ENCODE peak calls at places on chromosomes 1 and 21, in seven cellular contexts. One of them, this sample, is unnamed. For H3K9me3, the result is how much of the 10 kb centered on the place peaks cover.

GRCh38 chr1:179814513-179814838 is 63.1 kb downstream of the TOR1AIP2 start:
- DNase-seq in PC-9: no peak
- DNase-seq in CD4-positive, alpha-beta T cell: no peak
- DNase-seq in aorta: peak
- DNase-seq in upper lobe of right lung: peak
- DNase-seq in lower lobe of right lung: peak
- DNase-seq in uterus: no peak
- DNase-seq in this sample: peak

GRCh38 chr1:77036560-77036959 is 169.3 kb downstream of the ST6GALNAC5 start:
- DNase-seq in PC-9: no peak
- DNase-seq in CD4-positive, alpha-beta T cell: no peak
- DNase-seq in aorta: no peak
- DNase-seq in upper lobe of right lung: no peak
- DNase-seq in lower lobe of right lung: no peak
- DNase-seq in uterus: no peak
- DNase-seq in this sample: no peak

GRCh38 chr1:236289492-236290131 is 7.9 kb upstream of the ERO1B start:
- DNase-seq in PC-9: no peak
- DNase-seq in CD4-positive, alpha-beta T cell: no peak
- DNase-seq in aorta: no peak
- DNase-seq in upper lobe of right lung: no peak
- DNase-seq in lower lobe of right lung: no peak
- DNase-seq in uterus: no peak
- DNase-seq in this sample: no peak

GRCh38 chr1:167661527-167662436 is 31.8 kb downstream of the RCSD1 start:
- DNase-seq in PC-9: no peak
- DNase-seq in CD4-positive, alpha-beta T cell: no peak
- DNase-seq in aorta: no peak
- DNase-seq in upper lobe of right lung: no peak
- DNase-seq in lower lobe of right lung: no peak
- DNase-seq in uterus: no peak
- DNase-seq in this sample: no peak

GRCh38 chr1:212749924-212750535 is 41.5 kb downstream of the NSL1 start:
- DNase-seq in PC-9: peak
- DNase-seq in CD4-positive, alpha-beta T cell: no peak
- DNase-seq in aorta: no peak
- DNase-seq in upper lobe of right lung: no peak
- DNase-seq in lower lobe of right lung: no peak
- DNase-seq in uterus: no peak
- DNase-seq in this sample: no peak

GRCh38 chr1:233097546-233098254 is 147.3 kb downstream of the NTPCR start:
- DNase-seq in PC-9: no peak
- DNase-seq in CD4-positive, alpha-beta T cell: no peak
- DNase-seq in aorta: no peak
- DNase-seq in upper lobe of right lung: no peak
- DNase-seq in lower lobe of right lung: no peak
- DNase-seq in uterus: no peak
- DNase-seq in this sample: no peak

GRCh38 chr1:107326823-107327445 is 186.1 kb downstream of the NTNG1 start:
- DNase-seq in PC-9: no peak
- DNase-seq in CD4-positive, alpha-beta T cell: no peak
- DNase-seq in aorta: no peak
- DNase-seq in upper lobe of right lung: no peak
- DNase-seq in lower lobe of right lung: no peak
- DNase-seq in uterus: no peak
- DNase-seq in this sample: no peak

GRCh38 chr1:167345386-167345733 is 124.7 kb downstream of the POU2F1 start:
- DNase-seq in PC-9: no peak
- DNase-seq in CD4-positive, alpha-beta T cell: no peak
- DNase-seq in aorta: no peak
- DNase-seq in upper lobe of right lung: no peak
- DNase-seq in lower lobe of right lung: no peak
- DNase-seq in uterus: no peak
- DNase-seq in this sample: no peak

GRCh38 chr21:33255404-33255803 is 10.8 kb upstream of the IL10RB start:
- DNase-seq in PC-9: no peak
- DNase-seq in CD4-positive, alpha-beta T cell: no peak
- DNase-seq in aorta: no peak
- DNase-seq in upper lobe of right lung: no peak
- DNase-seq in lower lobe of right lung: no peak
- DNase-seq in uterus: no peak
- DNase-seq in this sample: no peak

GRCh38 chr1:88088481-88088880 is 595.6 kb upstream of the PKN2 start:
- DNase-seq in PC-9: no peak
- DNase-seq in CD4-positive, alpha-beta T cell: no peak
- DNase-seq in aorta: no peak
- DNase-seq in upper lobe of right lung: no peak
- DNase-seq in lower lobe of right lung: no peak
- DNase-seq in uterus: no peak
- DNase-seq in this sample: no peak

GRCh38 chr21:9774347-9774746 is 747.0 kb upstream of the TPTE start:
- DNase-seq in PC-9: no peak
- DNase-seq in CD4-positive, alpha-beta T cell: no peak
- DNase-seq in aorta: no peak
- DNase-seq in upper lobe of right lung: no peak
- DNase-seq in lower lobe of right lung: no peak
- DNase-seq in uterus: no peak
- DNase-seq in this sample: no peak

GRCh38 chr21:9767592-9768375 is 753.6 kb upstream of the TPTE start:
- DNase-seq in PC-9: no peak
- DNase-seq in CD4-positive, alpha-beta T cell: no peak
- DNase-seq in aorta: no peak
- DNase-seq in upper lobe of right lung: no peak
- DNase-seq in lower lobe of right lung: no peak
- DNase-seq in uterus: no peak
- DNase-seq in this sample: peak

GRCh38 chr21:9772348-9772672 is 749.1 kb upstream of the TPTE start:
- DNase-seq in PC-9: no peak
- DNase-seq in CD4-positive, alpha-beta T cell: no peak
- DNase-seq in aorta: no peak
- DNase-seq in upper lobe of right lung: no peak
- DNase-seq in lower lobe of right lung: no peak
- DNase-seq in uterus: no peak
- DNase-seq in this sample: no peak
- H3K9me3 ChIP-seq in PC-9: under half
- H3K9me3 ChIP-seq in CD4-positive, alpha-beta T cell: under half
- H3K9me3 ChIP-seq in aorta: under half
- H3K9me3 ChIP-seq in upper lobe of right lung: under half
- H3K9me3 ChIP-seq in lower lobe of right lung: under half
- H3K9me3 ChIP-seq in uterus: under half
- H3K9me3 ChIP-seq in this sample: under half

GRCh38 chr1:4023678-4024077 is 123.6 kb upstream of the C1orf174 start:
- DNase-seq in PC-9: no peak
- DNase-seq in CD4-positive, alpha-beta T cell: no peak
- DNase-seq in aorta: no peak
- DNase-seq in upper lobe of right lung: no peak
- DNase-seq in lower lobe of right lung: no peak
- DNase-seq in uterus: no peak
- DNase-seq in this sample: no peak
- H3K9me3 ChIP-seq in PC-9: under half
- H3K9me3 ChIP-seq in CD4-positive, alpha-beta T cell: under half
- H3K9me3 ChIP-seq in aorta: under half
- H3K9me3 ChIP-seq in upper lobe of right lung: under half
- H3K9me3 ChIP-seq in lower lobe of right lung: under half
- H3K9me3 ChIP-seq in uterus: under half
- H3K9me3 ChIP-seq in this sample: under half

GRCh38 chr21:40334159-40334558 is 466.9 kb downstream of the PCP4 start:
- DNase-seq in PC-9: no peak
- DNase-seq in CD4-positive, alpha-beta T cell: no peak
- DNase-seq in aorta: no peak
- DNase-seq in upper lobe of right lung: no peak
- DNase-seq in lower lobe of right lung: no peak
- DNase-seq in uterus: no peak
- DNase-seq in this sample: no peak
- H3K9me3 ChIP-seq in PC-9: under half
- H3K9me3 ChIP-seq in CD4-positive, alpha-beta T cell: under half
- H3K9me3 ChIP-seq in aorta: under half
- H3K9me3 ChIP-seq in upper lobe of right lung: under half
- H3K9me3 ChIP-seq in lower lobe of right lung: under half
- H3K9me3 ChIP-seq in uterus: under half
- H3K9me3 ChIP-seq in this sample: under half

GRCh38 chr1:26351591-26352337 is 2.2 kb downstream of the CRYBG2 start:
- DNase-seq in PC-9: peak
- DNase-seq in CD4-positive, alpha-beta T cell: no peak
- DNase-seq in aorta: no peak
- DNase-seq in upper lobe of right lung: no peak
- DNase-seq in lower lobe of right lung: no peak
- DNase-seq in uterus: no peak
- DNase-seq in this sample: no peak

GRCh38 chr1:26350343-26350700 is 3.6 kb downstream of the CRYBG2 start:
- DNase-seq in PC-9: no peak
- DNase-seq in CD4-positive, alpha-beta T cell: no peak
- DNase-seq in aorta: no peak
- DNase-seq in upper lobe of right lung: no peak
- DNase-seq in lower lobe of right lung: no peak
- DNase-seq in uterus: no peak
- DNase-seq in this sample: no peak

GRCh38 chr1:26350701-26351590 is 3.0 kb downstream of the CRYBG2 start:
- DNase-seq in PC-9: peak
- DNase-seq in CD4-positive, alpha-beta T cell: no peak
- DNase-seq in aorta: no peak
- DNase-seq in upper lobe of right lung: no peak
- DNase-seq in lower lobe of right lung: no peak
- DNase-seq in uterus: no peak
- DNase-seq in this sample: no peak

GRCh38 chr1:26349196-26349885 is 4.6 kb downstream of the CRYBG2 start:
- DNase-seq in PC-9: peak
- DNase-seq in CD4-positive, alpha-beta T cell: no peak
- DNase-seq in aorta: no peak
- DNase-seq in upper lobe of right lung: no peak
- DNase-seq in lower lobe of right lung: no peak
- DNase-seq in uterus: no peak
- DNase-seq in this sample: no peak

GRCh38 chr1:26349886-26350244 is 4.1 kb downstream of the CRYBG2 start:
- DNase-seq in PC-9: no peak
- DNase-seq in CD4-positive, alpha-beta T cell: no peak
- DNase-seq in aorta: no peak
- DNase-seq in upper lobe of right lung: no peak
- DNase-seq in lower lobe of right lung: no peak
- DNase-seq in uterus: no peak
- DNase-seq in this sample: no peak
- H3K9me3 ChIP-seq in PC-9: under half
- H3K9me3 ChIP-seq in CD4-positive, alpha-beta T cell: under half
- H3K9me3 ChIP-seq in aorta: under half
- H3K9me3 ChIP-seq in upper lobe of right lung: under half
- H3K9me3 ChIP-seq in lower lobe of right lung: under half
- H3K9me3 ChIP-seq in uterus: under half
- H3K9me3 ChIP-seq in this sample: under half

GRCh38 chr21:30248844-30249243 is 32.9 kb upstream of the CLDN8 start:
- DNase-seq in PC-9: no peak
- DNase-seq in CD4-positive, alpha-beta T cell: no peak
- DNase-seq in aorta: no peak
- DNase-seq in upper lobe of right lung: no peak
- DNase-seq in lower lobe of right lung: no peak
- DNase-seq in uterus: no peak
- DNase-seq in this sample: no peak
- H3K9me3 ChIP-seq in PC-9: under half
- H3K9me3 ChIP-seq in CD4-positive, alpha-beta T cell: under half
- H3K9me3 ChIP-seq in aorta: under half
- H3K9me3 ChIP-seq in upper lobe of right lung: under half
- H3K9me3 ChIP-seq in lower lobe of right lung: under half
- H3K9me3 ChIP-seq in uterus: under half
- H3K9me3 ChIP-seq in this sample: under half

DNA sequence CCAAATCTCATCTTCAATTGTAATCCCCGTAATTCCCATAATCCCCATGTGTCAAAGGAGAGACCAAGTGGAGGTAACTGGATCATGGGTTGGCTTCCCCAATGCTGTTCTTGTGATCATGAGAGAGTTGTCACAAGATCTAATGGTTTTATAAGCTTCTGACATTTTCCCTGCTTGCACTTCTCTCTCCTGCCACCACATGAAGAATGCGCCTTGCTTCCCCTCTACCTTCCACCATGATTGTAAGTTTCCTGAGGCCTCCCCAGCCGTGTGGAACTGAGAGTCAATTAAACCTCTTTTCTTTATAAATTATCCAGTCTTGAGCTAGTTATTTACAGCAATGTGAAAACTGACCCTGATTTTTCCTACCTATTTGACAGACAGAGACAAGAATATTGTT is 162.5 kb upstream of the SYT6 start:
- DNase-seq in PC-9: no peak
- DNase-seq in CD4-positive, alpha-beta T cell: no peak
- DNase-seq in aorta: no peak
- DNase-seq in upper lobe of right lung: no peak
- DNase-seq in lower lobe of right lung: no peak
- DNase-seq in uterus: no peak
- DNase-seq in this sample: no peak
- H3K9me3 ChIP-seq in PC-9: under half
- H3K9me3 ChIP-seq in CD4-positive, alpha-beta T cell: under half
- H3K9me3 ChIP-seq in aorta: under half
- H3K9me3 ChIP-seq in upper lobe of right lung: under half
- H3K9me3 ChIP-seq in lower lobe of right lung: under half
- H3K9me3 ChIP-seq in uterus: under half
- H3K9me3 ChIP-seq in this sample: under half

DNA sequence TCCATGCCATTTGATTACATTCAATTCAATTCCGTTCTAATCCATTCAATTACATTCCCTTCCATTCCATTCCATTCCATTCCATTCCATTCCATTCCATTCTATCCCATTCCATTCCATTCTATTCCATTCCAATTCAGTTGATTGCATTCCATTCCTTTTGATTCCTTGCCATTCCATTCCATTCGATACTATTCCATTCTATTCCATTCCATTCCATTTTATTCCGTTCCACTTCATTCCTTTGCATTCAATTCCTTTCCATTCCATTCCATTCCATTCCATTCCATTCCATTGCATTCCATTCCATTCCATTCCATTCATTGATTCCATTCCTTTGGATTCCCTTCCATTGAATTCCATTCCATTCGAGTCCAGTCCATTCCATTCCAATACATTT is 2574.0 kb upstream of the TPTE start:
- DNase-seq in PC-9: no peak
- DNase-seq in CD4-positive, alpha-beta T cell: no peak
- DNase-seq in aorta: no peak
- DNase-seq in upper lobe of right lung: no peak
- DNase-seq in lower lobe of right lung: no peak
- DNase-seq in uterus: no peak
- DNase-seq in this sample: no peak
- H3K9me3 ChIP-seq in PC-9: half or more
- H3K9me3 ChIP-seq in CD4-positive, alpha-beta T cell: half or more
- H3K9me3 ChIP-seq in aorta: under half
- H3K9me3 ChIP-seq in upper lobe of right lung: half or more
- H3K9me3 ChIP-seq in lower lobe of right lung: half or more
- H3K9me3 ChIP-seq in uterus: under half
- H3K9me3 ChIP-seq in this sample: under half

GRCh38 chr1:170241266-170241851 is 95.6 kb downstream of the NTMT2 start:
- DNase-seq in PC-9: no peak
- DNase-seq in CD4-positive, alpha-beta T cell: no peak
- DNase-seq in aorta: no peak
- DNase-seq in upper lobe of right lung: no peak
- DNase-seq in lower lobe of right lung: no peak
- DNase-seq in uterus: no peak
- DNase-seq in this sample: no peak
- H3K9me3 ChIP-seq in PC-9: under half
- H3K9me3 ChIP-seq in CD4-positive, alpha-beta T cell: under half
- H3K9me3 ChIP-seq in aorta: under half
- H3K9me3 ChIP-seq in upper lobe of right lung: under half
- H3K9me3 ChIP-seq in lower lobe of right lung: under half
- H3K9me3 ChIP-seq in uterus: under half
- H3K9me3 ChIP-seq in this sample: under half

This sample was measured in right lobe of liver.